ENCODE peak calls at places on chromosome 1, in four cellular contexts. One of them, this sample, is unnamed.

GRCh38 chr1:233523047-233523446 is 90.9 kb upstream of the KCNK1 start:
- DNase-seq in brain microvascular endothelial cell: no peak
- DNase-seq in naive thymus-derived CD8-positive, alpha-beta T cell: no peak
- DNase-seq in GM10248: no peak
- DNase-seq in this sample: no peak

GRCh38 chr1:5765997-5766913 is 226.0 kb downstream of the NPHP4 start:
- DNase-seq in brain microvascular endothelial cell: no peak
- DNase-seq in GM10248: no peak
- DNase-seq in naive thymus-derived CD8-positive, alpha-beta T cell: no peak
- DNase-seq in this sample: no peak

GRCh38 chr1:216960716-216961115 is 237.5 kb upstream of the ESRRG start:
- DNase-seq in naive thymus-derived CD8-positive, alpha-beta T cell: no peak
- DNase-seq in GM10248: no peak
- DNase-seq in brain microvascular endothelial cell: no peak
- DNase-seq in this sample: no peak

GRCh38 chr1:35047188-35047858 is 15.6 kb upstream of the ZMYM6 start:
- DNase-seq in GM10248: no peak
- DNase-seq in brain microvascular endothelial cell: peak; percentile 94
- DNase-seq in naive thymus-derived CD8-positive, alpha-beta T cell: no peak
- DNase-seq in this sample: no peak

GRCh38 chr1:173202430-173203145 is 4.5 kb downstream of the TNFSF4 start:
- DNase-seq in brain microvascular endothelial cell: peak; percentile 93
- DNase-seq in GM10248: no peak
- DNase-seq in naive thymus-derived CD8-positive, alpha-beta T cell: no peak
- DNase-seq in this sample: no peak

GRCh38 chr1:202968895-202969295 is 1.8 kb upstream of the CYB5R1 start:
- DNase-seq in brain microvascular endothelial cell: peak; percentile 64
- DNase-seq in GM10248: peak; percentile 70
- DNase-seq in naive thymus-derived CD8-positive, alpha-beta T cell: peak; percentile 29
- DNase-seq in this sample: no peak

GRCh38 chr1:115134850-115135484 is 45.7 kb upstream of the TSPAN2 start:
- DNase-seq in naive thymus-derived CD8-positive, alpha-beta T cell: no peak
- DNase-seq in brain microvascular endothelial cell: peak; percentile 89
- DNase-seq in GM10248: no peak
- DNase-seq in this sample: no peak

GRCh38 chr1:24960071-24960801 is 30.2 kb upstream of the RUNX3 start:
- DNase-seq in GM10248: no peak
- DNase-seq in brain microvascular endothelial cell: no peak
- DNase-seq in naive thymus-derived CD8-positive, alpha-beta T cell: no peak
- DNase-seq in this sample: no peak

GRCh38 chr1:11519629-11520031 is 40.7 kb downstream of the DISP3 start:
- DNase-seq in brain microvascular endothelial cell: no peak
- DNase-seq in GM10248: no peak
- DNase-seq in naive thymus-derived CD8-positive, alpha-beta T cell: no peak
- DNase-seq in this sample: no peak

GRCh38 chr1:154747841-154748766 is 122.0 kb downstream of the KCNN3 start:
- DNase-seq in GM10248: peak; percentile 84
- DNase-seq in brain microvascular endothelial cell: no peak
- DNase-seq in naive thymus-derived CD8-positive, alpha-beta T cell: peak; percentile 36
- DNase-seq in this sample: no peak

GRCh38 chr1:45170151-45170742 is 36.2 kb downstream of the ZSWIM5 start:
- DNase-seq in naive thymus-derived CD8-positive, alpha-beta T cell: no peak
- DNase-seq in brain microvascular endothelial cell: no peak
- DNase-seq in GM10248: no peak
- DNase-seq in this sample: no peak

GRCh38 chr1:232987741-232988140 is 37.3 kb downstream of the NTPCR start:
- DNase-seq in brain microvascular endothelial cell: no peak
- DNase-seq in GM10248: no peak
- DNase-seq in naive thymus-derived CD8-positive, alpha-beta T cell: no peak
- DNase-seq in this sample: no peak

GRCh38 chr1:60280256-60280655 is 206.7 kb upstream of the C1orf87 start:
- DNase-seq in naive thymus-derived CD8-positive, alpha-beta T cell: no peak
- DNase-seq in brain microvascular endothelial cell: no peak
- DNase-seq in GM10248: no peak
- DNase-seq in this sample: no peak

GRCh38 chr1:18629659-18630510 is 761 bp upstream of the PAX7 start:
- DNase-seq in brain microvascular endothelial cell: no peak
- DNase-seq in GM10248: no peak
- DNase-seq in naive thymus-derived CD8-positive, alpha-beta T cell: no peak
- DNase-seq in this sample: no peak

GRCh38 chr1:33473900-33474299 is 1.5 kb downstream of the ZSCAN20 start:
- DNase-seq in brain microvascular endothelial cell: no peak
- DNase-seq in naive thymus-derived CD8-positive, alpha-beta T cell: no peak
- DNase-seq in GM10248: no peak
- DNase-seq in this sample: no peak

GRCh38 chr1:38783659-38784229 is 75.8 kb downstream of the RRAGC start:
- DNase-seq in GM10248: peak; percentile 43
- DNase-seq in naive thymus-derived CD8-positive, alpha-beta T cell: no peak
- DNase-seq in brain microvascular endothelial cell: no peak
- DNase-seq in this sample: no peak

GRCh38 chr1:168470821-168471473 is 72.8 kb downstream of the XCL2 start:
- DNase-seq in naive thymus-derived CD8-positive, alpha-beta T cell: no peak
- DNase-seq in brain microvascular endothelial cell: peak; percentile 84
- DNase-seq in GM10248: no peak
- DNase-seq in this sample: no peak

GRCh38 chr1:231937013-231937754 is 310.6 kb downstream of the DISC1 start:
- DNase-seq in GM10248: no peak
- DNase-seq in naive thymus-derived CD8-positive, alpha-beta T cell: no peak
- DNase-seq in brain microvascular endothelial cell: no peak
- DNase-seq in this sample: no peak

GRCh38 chr1:206508956-206509355 is 1.6 kb downstream of the RASSF5 start:
- DNase-seq in naive thymus-derived CD8-positive, alpha-beta T cell: no peak
- DNase-seq in GM10248: no peak
- DNase-seq in brain microvascular endothelial cell: no peak
- DNase-seq in this sample: no peak

GRCh38 chr1:239843556-239843955 is 248.1 kb upstream of the FMN2 start:
- DNase-seq in naive thymus-derived CD8-positive, alpha-beta T cell: no peak
- DNase-seq in GM10248: no peak
- DNase-seq in brain microvascular endothelial cell: no peak
- DNase-seq in this sample: no peak

GRCh38 chr1:156571261-156571958 is 955 bp downstream of the IQGAP3 start:
- DNase-seq in naive thymus-derived CD8-positive, alpha-beta T cell: no peak
- DNase-seq in brain microvascular endothelial cell: peak; percentile 81
- DNase-seq in GM10248: no peak
- DNase-seq in this sample: no peak

GRCh38 chr1:22717038-22717758 is 6.6 kb downstream of the EPHB2 start:
- DNase-seq in brain microvascular endothelial cell: no peak
- DNase-seq in naive thymus-derived CD8-positive, alpha-beta T cell: no peak
- DNase-seq in GM10248: no peak
- DNase-seq in this sample: no peak

GRCh38 chr1:222243902-222244301 is 304.0 kb downstream of the HHIPL2 start:
- DNase-seq in brain microvascular endothelial cell: no peak
- DNase-seq in naive thymus-derived CD8-positive, alpha-beta T cell: no peak
- DNase-seq in GM10248: no peak
- DNase-seq in this sample: no peak

GRCh38 chr1:110370827-110371226 is 20.0 kb downstream of the SLC16A4 start:
- DNase-seq in GM10248: no peak
- DNase-seq in brain microvascular endothelial cell: peak; percentile 69
- DNase-seq in naive thymus-derived CD8-positive, alpha-beta T cell: no peak
- DNase-seq in this sample: no peak

GRCh38 chr1:66140072-66140471 is 347.4 kb downstream of the PDE4B start:
- DNase-seq in naive thymus-derived CD8-positive, alpha-beta T cell: no peak
- DNase-seq in GM10248: no peak
- DNase-seq in brain microvascular endothelial cell: no peak
- DNase-seq in this sample: no peak

This sample was measured in effector CD8-positive, alpha-beta T cell.